ENCODE peak calls at places on chromosomes 3 and 15, in nine cellular contexts. G, E, R, M, Z, T, W, X and J are unnamed samples.

GRCh38 chr3:15812183-15812582 is 14.4 kb upstream of the ANKRD28 start:
- DNase-seq in G (peak), E (no peak), R (no peak), M (no peak), Z (no peak), T (no peak), W (no peak), X (no peak), J (no peak)

GRCh38 chr3:127732879-127733350 is 60.2 kb downstream of the ABTB1 start:
- DNase-seq in G (no peak), E (peak), R (no peak), M (no peak), Z (no peak), T (no peak), W (no peak), X (no peak), J (no peak)

GRCh38 chr3:153881201-153881600 is 240.0 kb upstream of the ARHGEF26 start:
- DNase-seq in G (no peak), E (no peak), R (no peak), M (no peak), Z (no peak), T (no peak), W (no peak), X (no peak), J (no peak)

GRCh38 chr3:2334921-2335320 is 236.3 kb downstream of the CNTN4 start:
- DNase-seq in G (no peak), E (no peak), R (no peak), M (no peak), Z (no peak), T (no peak), W (no peak), X (no peak), J (no peak)

GRCh38 chr3:148331111-148331818 is 366.4 kb upstream of the AGTR1 start:
- DNase-seq in G (no peak), E (no peak), R (no peak), M (no peak), Z (no peak), T (no peak), W (no peak), X (no peak), J (no peak)

GRCh38 chr15:45637552-45638033 is 2.8 kb downstream of the SQOR start:
- DNase-seq in G (no peak), E (no peak), R (peak), M (peak), Z (peak), T (peak), W (peak), X (no peak), J (no peak)

GRCh38 chr3:49511631-49512030 is 41.6 kb downstream of the DAG1 start:
- DNase-seq in G (no peak), E (peak), R (no peak), M (no peak), Z (no peak), T (peak), W (no peak), X (no peak), J (no peak)

GRCh38 chr3:97684490-97684889 is 80.1 kb upstream of the ARL6 start:
- DNase-seq in G (no peak), E (no peak), R (no peak), M (no peak), Z (no peak), T (no peak), W (no peak), X (no peak), J (no peak)

GRCh38 chr3:63993653-63994079 is 29.6 kb downstream of the PSMD6 start:
- DNase-seq in G (peak), E (peak), R (peak), M (peak), Z (no peak), T (peak), W (peak), X (no peak), J (no peak)

GRCh38 chr3:70531063-70531657 is 218.7 kb upstream of the MDFIC2 start:
- DNase-seq in G (peak), E (no peak), R (no peak), M (no peak), Z (no peak), T (no peak), W (no peak), X (no peak), J (no peak)

GRCh38 chr3:130093741-130094391 is 12.2 kb downstream of the ALG1L2 start:
- DNase-seq in G (no peak), E (peak), R (peak), M (peak), Z (peak), T (no peak), W (no peak), X (no peak), J (no peak)

GRCh38 chr3:117281371-117281770 is 571.8 kb downstream of the TUSC7 start:
- DNase-seq in G (no peak), E (no peak), R (no peak), M (no peak), Z (no peak), T (no peak), W (no peak), X (no peak), J (no peak)

GRCh38 chr3:149377408-149378111 is at the start of gene TM4SF1:
- DNase-seq in G (no peak), E (no peak), R (no peak), M (no peak), Z (no peak), T (peak), W (peak), X (no peak), J (no peak)

GRCh38 chr15:20106026-20106425 is 435.6 kb downstream of the GOLGA6L6 start:
- DNase-seq in G (no peak), E (peak), R (no peak), M (no peak), Z (no peak), T (peak), W (peak), X (peak), J (peak)

GRCh38 chr15:58269455-58270414 is 131.6 kb downstream of the AQP9 start:
- DNase-seq in G (peak), E (no peak), R (no peak), M (no peak), Z (peak), T (no peak), W (no peak), X (no peak), J (no peak)

GRCh38 chr3:112097378-112097777 is 11.2 kb downstream of the C3orf52 start:
- DNase-seq in G (no peak), E (no peak), R (no peak), M (no peak), Z (no peak), T (no peak), W (peak), X (no peak), J (no peak)

GRCh38 chr3:69084326-69084667 is 440 bp upstream of the ARL6IP5 start:
- DNase-seq in G (peak), E (no peak), R (no peak), M (no peak), Z (no peak), T (no peak), W (peak), X (no peak), J (no peak)

GRCh38 chr3:138862924-138863775 is 28.4 kb upstream of the PIK3CB start:
- DNase-seq in G (no peak), E (peak), R (no peak), M (no peak), Z (no peak), T (no peak), W (peak), X (no peak), J (no peak)

GRCh38 chr3:169286214-169286613 is 377.3 kb downstream of the MECOM start:
- DNase-seq in G (no peak), E (no peak), R (no peak), M (no peak), Z (no peak), T (no peak), W (no peak), X (no peak), J (no peak)

GRCh38 chr3:56484525-56485024 is 16.3 kb upstream of the ERC2 start:
- DNase-seq in G (no peak), E (no peak), R (no peak), M (no peak), Z (no peak), T (no peak), W (no peak), X (no peak), J (no peak)

GRCh38 chr15:73717802-73718201 is 33.6 kb downstream of the CD276 start:
- DNase-seq in G (no peak), E (no peak), R (no peak), M (no peak), Z (no peak), T (no peak), W (no peak), X (no peak), J (no peak)

GRCh38 chr15:49044761-49045571 is 1.3 kb downstream of the SECISBP2L start:
- DNase-seq in G (no peak), E (no peak), R (no peak), M (no peak), Z (no peak), T (no peak), W (no peak), X (no peak), J (no peak)

GRCh38 chr3:5809811-5810210 is 622.3 kb downstream of the EDEM1 start:
- DNase-seq in G (no peak), E (no peak), R (no peak), M (no peak), Z (no peak), T (no peak), W (no peak), X (no peak), J (no peak)

GRCh38 chr3:36166477-36166876 is 213.8 kb upstream of the STAC start:
- DNase-seq in G (no peak), E (no peak), R (no peak), M (no peak), Z (no peak), T (no peak), W (no peak), X (no peak), J (no peak)

GRCh38 chr3:38637906-38638305 is 11.6 kb downstream of the SCN5A start:
- DNase-seq in G (no peak), E (no peak), R (no peak), M (no peak), Z (no peak), T (no peak), W (no peak), X (no peak), J (no peak)

GRCh38 chr15:44066211-44066827 is 128.8 kb downstream of the FRMD5 start:
- DNase-seq in G (peak), E (no peak), R (peak), M (peak), Z (peak), T (no peak), W (peak), X (no peak), J (no peak)

GRCh38 chr3:49017978-49018706 is at the start of gene DALRD3:
- DNase-seq in G (peak), E (peak), R (peak), M (peak), Z (no peak), T (peak), W (peak), X (no peak), J (peak)

GRCh38 chr15:29045717-29046116 is 159.9 kb downstream of the APBA2 start:
- DNase-seq in G (no peak), E (peak), R (no peak), M (no peak), Z (no peak), T (no peak), W (no peak), X (no peak), J (no peak)

GRCh38 chr3:48685603-48686511 is at the start of gene NCKIPSD:
- DNase-seq in G (peak), E (peak), R (peak), M (peak), Z (peak), T (peak), W (peak), X (peak), J (peak)

GRCh38 chr3:13656584-13657301 is 107.8 kb downstream of the FBLN2 start:
- DNase-seq in G (no peak), E (no peak), R (no peak), M (no peak), Z (no peak), T (no peak), W (no peak), X (no peak), J (no peak)

GRCh38 chr3:150544040-150544439 is 2.3 kb downstream of the SERP1 start:
- DNase-seq in G (no peak), E (no peak), R (no peak), M (no peak), Z (no peak), T (no peak), W (no peak), X (no peak), J (no peak)

GRCh38 chr3:161560006-161560637 is 63.5 kb downstream of the OTOL1 start:
- DNase-seq in G (peak), E (no peak), R (no peak), M (no peak), Z (no peak), T (peak), W (peak), X (no peak), J (peak)

GRCh38 chr3:179768080-179768479 is 115.2 kb downstream of the USP13 start:
- DNase-seq in G (peak), E (no peak), R (no peak), M (no peak), Z (no peak), T (no peak), W (no peak), X (no peak), J (no peak)

GRCh38 chr3:50254577-50255250 is 14.2 kb upstream of the SEMA3B start:
- DNase-seq in G (no peak), E (peak), R (no peak), M (no peak), Z (no peak), T (peak), W (peak), X (no peak), J (no peak)

GRCh38 chr15:77266708-77267387 is 153.1 kb downstream of the PEAK1 start:
- DNase-seq in G (no peak), E (no peak), R (no peak), M (no peak), Z (no peak), T (no peak), W (no peak), X (no peak), J (no peak)

GRCh38 chr3:197256836-197257444 is 41.5 kb downstream of the DLG1 start:
- DNase-seq in G (peak), E (no peak), R (no peak), M (no peak), Z (no peak), T (no peak), W (no peak), X (no peak), J (no peak)

GRCh38 chr3:12479919-12480425 is 4.3 kb upstream of the TSEN2 start:
- DNase-seq in G (peak), E (no peak), R (peak), M (peak), Z (no peak), T (no peak), W (peak), X (no peak), J (no peak)

GRCh38 chr3:157793745-157794144 is 290.5 kb upstream of the VEPH1 start:
- DNase-seq in G (peak), E (no peak), R (no peak), M (no peak), Z (no peak), T (no peak), W (no peak), X (no peak), J (no peak)

GRCh38 chr3:21163961-21164360 is 587.0 kb downstream of the ZNF385D start:
- DNase-seq in G (no peak), E (no peak), R (no peak), M (no peak), Z (no peak), T (no peak), W (no peak), X (no peak), J (no peak)

GRCh38 chr3:168024537-168024941 is 71.2 kb downstream of the GOLIM4 start:
- DNase-seq in G (no peak), E (no peak), R (no peak), M (no peak), Z (peak), T (no peak), W (no peak), X (no peak), J (no peak)

GRCh38 chr15:66648588-66648987 is 53.4 kb upstream of the SMAD6 start:
- DNase-seq in G (no peak), E (no peak), R (no peak), M (no peak), Z (no peak), T (no peak), W (no peak), X (no peak), J (no peak)

GRCh38 chr15:66651198-66651597 is 50.8 kb upstream of the SMAD6 start:
- DNase-seq in G (no peak), E (no peak), R (no peak), M (no peak), Z (no peak), T (no peak), W (no peak), X (no peak), J (no peak)

GRCh38 chr15:66649235-66649984 is 52.6 kb upstream of the SMAD6 start:
- DNase-seq in G (no peak), E (no peak), R (no peak), M (no peak), Z (no peak), T (no peak), W (no peak), X (no peak), J (no peak)

GRCh38 chr15:66651913-66652642 is 50.0 kb upstream of the SMAD6 start:
- DNase-seq in G (no peak), E (no peak), R (no peak), M (no peak), Z (no peak), T (no peak), W (peak), X (no peak), J (no peak)

GRCh38 chr15:66650433-66650832 is 51.6 kb upstream of the SMAD6 start:
- DNase-seq in G (no peak), E (no peak), R (no peak), M (no peak), Z (no peak), T (no peak), W (no peak), X (no peak), J (no peak)
- TF ChIP-seq POLR2AphosphoS5 in G (no peak), E (no peak), R (no peak), M (no peak), Z (no peak), T (no peak), W (no peak), X (no peak), J (no peak)

GRCh38 chr3:192010490-192010889 is 549.5 kb downstream of the PYDC2 start:
- DNase-seq in G (no peak), E (no peak), R (no peak), M (no peak), Z (no peak), T (no peak), W (no peak), X (no peak), J (no peak)

GRCh38 chr3:192013110-192013509 is 552.1 kb downstream of the PYDC2 start:
- DNase-seq in G (no peak), E (no peak), R (no peak), M (no peak), Z (no peak), T (no peak), W (no peak), X (no peak), J (no peak)

GRCh38 chr3:192005989-192006388 is 545.0 kb downstream of the PYDC2 start:
- DNase-seq in G (no peak), E (no peak), R (no peak), M (no peak), Z (no peak), T (no peak), W (no peak), X (no peak), J (no peak)

GRCh38 chr3:192011137-192011536 is 550.2 kb downstream of the PYDC2 start:
- DNase-seq in G (no peak), E (no peak), R (no peak), M (no peak), Z (no peak), T (no peak), W (no peak), X (no peak), J (no peak)
- TF ChIP-seq POLR2AphosphoS5 in G (no peak), E (no peak), R (no peak), M (no peak), Z (no peak), T (no peak), W (no peak), X (no peak), J (no peak)

GRCh38 chr3:152610621-152611020 is 224.3 kb upstream of the P2RY1 start:
- DNase-seq in G (no peak), E (no peak), R (no peak), M (no peak), Z (no peak), T (no peak), W (no peak), X (no peak), J (no peak)

GRCh38 chr3:152607179-152607578 is 227.8 kb upstream of the P2RY1 start:
- DNase-seq in G (no peak), E (no peak), R (no peak), M (no peak), Z (no peak), T (no peak), W (no peak), X (no peak), J (no peak)

GRCh38 chr3:152611905-152612304 is 223.0 kb upstream of the P2RY1 start:
- DNase-seq in G (peak), E (no peak), R (no peak), M (no peak), Z (no peak), T (no peak), W (no peak), X (no peak), J (no peak)

GRCh38 chr3:152609891-152610290 is 225.0 kb upstream of the P2RY1 start:
- DNase-seq in G (no peak), E (no peak), R (no peak), M (no peak), Z (no peak), T (no peak), W (no peak), X (no peak), J (no peak)
- TF ChIP-seq POLR2AphosphoS5 in G (no peak), E (no peak), R (no peak), M (no peak), Z (no peak), T (no peak), W (no peak), X (no peak), J (no peak)

GRCh38 chr3:193761969-193762368 is 169.0 kb downstream of the OPA1 start:
- DNase-seq in G (no peak), E (no peak), R (no peak), M (no peak), Z (no peak), T (no peak), W (no peak), X (no peak), J (no peak)
- TF ChIP-seq POLR2AphosphoS5 in G (no peak), E (no peak), R (no peak), M (no peak), Z (no peak), T (no peak), W (no peak), X (no peak), J (no peak)

DNA sequence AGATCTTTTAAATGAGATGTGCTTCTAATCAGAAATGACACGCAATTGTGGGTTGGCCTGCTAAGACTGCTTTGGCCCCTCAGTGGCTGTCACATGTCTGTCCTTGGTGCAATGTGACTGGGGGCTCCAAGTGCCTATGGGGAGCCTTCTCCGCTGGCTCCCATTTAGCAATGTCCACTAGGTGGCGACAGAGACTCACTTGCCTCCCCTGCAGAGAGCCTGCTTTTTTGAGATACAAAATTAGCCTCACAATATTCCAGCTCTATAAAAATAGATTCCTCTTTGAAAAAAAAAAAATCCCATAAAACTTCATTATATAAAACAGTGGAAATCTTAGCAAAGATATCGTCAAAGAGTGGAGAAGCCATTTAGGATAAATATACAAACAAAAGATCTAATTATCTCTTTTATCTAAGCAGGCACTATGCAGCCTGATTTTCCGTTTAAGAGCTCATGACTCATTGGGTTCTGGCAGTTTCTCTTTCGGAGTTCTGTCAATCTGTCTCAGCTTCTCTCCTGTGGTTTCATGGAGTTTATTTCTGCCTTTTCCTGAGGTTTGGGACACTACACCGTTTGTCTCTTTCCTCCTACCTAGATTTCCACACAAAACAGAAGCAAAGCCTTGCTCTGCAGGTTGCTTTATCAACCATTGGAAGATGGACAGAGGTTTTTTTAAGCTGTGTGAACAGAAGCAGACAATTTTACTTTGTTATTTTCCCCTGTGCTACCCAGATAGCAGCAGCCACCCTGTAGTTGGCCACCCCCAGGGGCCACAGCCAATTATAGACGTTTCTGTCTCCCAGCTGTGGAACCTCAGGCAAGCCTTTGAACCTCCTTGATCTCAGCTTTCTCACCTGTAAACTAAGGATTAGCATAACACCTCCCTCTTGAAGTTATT is 68.4 kb upstream of the TNFAIP8L3 start:
- DNase-seq in G (peak), E (peak), R (peak), M (peak), Z (peak), T (peak), W (peak), X (peak), J (peak)
- TF ChIP-seq POLR2AphosphoS5 in G (no peak), E (no peak), R (no peak), M (no peak), Z (no peak), T (no peak), W (no peak), X (no peak), J (no peak)